ENCODE peak calls at places on chromosomes 2 and 18, in seven cellular contexts. M, Y, K, E, V, I and B are unnamed samples. For H3K79me2, the result is how much of the 10 kb centered on the place peaks cover.

GRCh38 chr2:107111623-107112022 is 225.7 kb upstream of the ST6GAL2 start:
- DNase-seq in M (no peak), E (no peak), K (no peak), V (no peak), Y (no peak), I (no peak), B (no peak)

GRCh38 chr2:149463328-149464002 is 124.1 kb downstream of the MMADHC start:
- DNase-seq in E (no peak), I (no peak), Y (no peak), K (peak), M (no peak), V (peak), B (no peak)

GRCh38 chr2:149817206-149817605 is 229.6 kb upstream of the MMADHC start:
- DNase-seq in K (no peak), E (no peak), I (no peak), Y (no peak), V (no peak), M (no peak), B (no peak)

GRCh38 chr2:56185582-56186046 is 1.8 kb downstream of the CCDC85A start:
- DNase-seq in M (peak), K (no peak), V (peak), I (no peak), E (peak), Y (no peak), B (peak)

GRCh38 chr2:191846787-191847620 is at the start of gene CAVIN2:
- DNase-seq in E (peak), Y (peak), V (peak), I (no peak), M (no peak), K (peak), B (peak)

GRCh38 chr18:67463829-67464228 is 52.7 kb downstream of the DSEL start:
- DNase-seq in I (no peak), V (peak), Y (no peak), E (no peak), K (no peak), M (no peak), B (peak)

GRCh38 chr2:200765139-200765951 is 46.4 kb upstream of the BZW1 start:
- DNase-seq in K (no peak), V (peak), E (no peak), I (peak), Y (peak), M (no peak), B (peak)

GRCh38 chr2:43519711-43520221 is 76.1 kb downstream of the THADA start:
- DNase-seq in E (peak), K (no peak), V (peak), I (no peak), M (no peak), Y (peak), B (peak)

GRCh38 chr2:101187131-101187530 is 35.9 kb upstream of the TBC1D8 start:
- DNase-seq in K (no peak), E (no peak), I (no peak), Y (no peak), M (no peak), V (peak), B (peak)

GRCh38 chr2:228649876-228650275 is 468.4 kb upstream of the SPHKAP start:
- DNase-seq in E (no peak), K (no peak), V (no peak), M (no peak), Y (no peak), I (no peak), B (no peak)

GRCh38 chr18:58638446-58638845 is 9.6 kb upstream of the ALPK2 start:
- DNase-seq in E (no peak), K (no peak), V (no peak), M (no peak), Y (no peak), I (no peak), B (no peak)

GRCh38 chr18:7524786-7525185 is 42.3 kb upstream of the PTPRM start:
- DNase-seq in V (no peak), M (no peak), Y (no peak), E (no peak), K (no peak), I (no peak), B (no peak)

GRCh38 chr18:51890762-51891161 is 449.2 kb upstream of the DCC start:
- DNase-seq in E (no peak), V (peak), I (no peak), Y (no peak), K (no peak), M (no peak), B (peak)

GRCh38 chr2:190106783-190107182 is 44.3 kb upstream of the MSTN start:
- DNase-seq in Y (no peak), E (no peak), M (no peak), V (no peak), I (no peak), K (no peak), B (no peak)

GRCh38 chr2:64825831-64826496 is 163.2 kb upstream of the SLC1A4 start:
- DNase-seq in Y (no peak), M (no peak), I (no peak), K (no peak), V (peak), E (no peak), B (no peak)

GRCh38 chr18:70310560-70311320 is 21.9 kb downstream of the SOCS6 start:
- DNase-seq in V (no peak), K (no peak), Y (no peak), I (no peak), M (no peak), E (no peak), B (no peak)
- H3K79me2 ChIP-seq in V (half or more), K (under half), Y (half or more), I (half or more), M (under half), E (half or more), B (half or more)

GRCh38 chr2:72085036-72085435 is 62.6 kb downstream of the CYP26B1 start:
- DNase-seq in Y (no peak), I (no peak), V (no peak), M (no peak), E (no peak), K (no peak), B (no peak)
- TF ChIP-seq CTCF in Y (no peak), I (no peak), V (no peak), M (no peak), E (no peak), K (no peak), B (no peak)

GRCh38 chr18:47550611-47551010 is 299.2 kb upstream of the SKOR2 start:
- DNase-seq in V (no peak), M (no peak), K (no peak), E (no peak), I (no peak), Y (no peak), B (no peak)

GRCh38 chr18:47557160-47557559 is 305.7 kb upstream of the SKOR2 start:
- DNase-seq in K (no peak), Y (no peak), V (no peak), I (no peak), M (peak), E (no peak), B (no peak)

GRCh38 chr18:47549141-47549540 is 297.7 kb upstream of the SKOR2 start:
- DNase-seq in K (no peak), I (no peak), V (no peak), E (no peak), Y (no peak), M (no peak), B (no peak)

GRCh38 chr18:47547539-47548202 is 296.2 kb upstream of the SKOR2 start:
- DNase-seq in K (no peak), Y (no peak), I (no peak), V (no peak), E (no peak), M (no peak), B (no peak)

GRCh38 chr18:47552783-47553182 is 301.3 kb upstream of the SKOR2 start:
- DNase-seq in Y (no peak), M (no peak), K (no peak), E (no peak), I (no peak), V (no peak), B (no peak)
- H3K9ac ChIP-seq in Y (no peak), M (no peak), K (no peak), E (no peak), I (no peak), V (no peak), B (no peak)

GRCh38 chr2:225010804-225011203 is 31.5 kb downstream of the DOCK10 start:
- DNase-seq in K (no peak), V (peak), M (no peak), E (no peak), Y (peak), I (peak), B (peak)
- H3K79me2 ChIP-seq in K (half or more), V (under half), M (under half), E (under half), Y (under half), I (under half), B (under half)

GRCh38 chr18:11548940-11549551 is 60.4 kb upstream of the SLC35G4 start:
- DNase-seq in I (no peak), M (no peak), V (no peak), K (no peak), E (no peak), Y (no peak), B (no peak)
- TF ChIP-seq CTCF in I (no peak), M (no peak), V (no peak), K (no peak), E (no peak), Y (no peak), B (no peak)